ENCODE peak calls at places on chromosomes 11 and 22, in four cellular contexts. M is HepG2, Z is K562, D is GM12878. S is an unnamed sample.

GRCh38 chr11:123184531-123184930 is 10.5 kb downstream of the CLMP start:
- DNase-seq in M (no peak), Z (no peak), D (no peak), S (no peak)

GRCh38 chr11:44003736-44004451 is 43.9 kb upstream of the ACCSL start:
- DNase-seq in M (no peak), Z (no peak), D (no peak), S (no peak)

GRCh38 chr11:6385046-6385777 is 5.1 kb upstream of the SMPD1 start:
- DNase-seq in M (no peak), Z (no peak), D (no peak), S (peak; percentile 49)

GRCh38 chr11:108034034-108034433 is 25.3 kb downstream of the CUL5 start:
- DNase-seq in M (no peak), Z (no peak), D (no peak), S (no peak)

GRCh38 chr22:27241430-27242110 is 560.0 kb downstream of the MN1 start:
- DNase-seq in M (no peak), Z (no peak), D (no peak), S (no peak)

GRCh38 chr22:46003271-46004091 is 26.5 kb upstream of the WNT7B start:
- DNase-seq in M (no peak), Z (no peak), D (no peak), S (no peak)

GRCh38 chr11:46248270-46249102 is 29.0 kb upstream of the CREB3L1 start:
- DNase-seq in M (peak; percentile 33), Z (peak; percentile 74), D (no peak), S (peak; percentile 89)

GRCh38 chr11:597166-597725 is 18.5 kb downstream of the IRF7 start:
- DNase-seq in M (no peak), Z (no peak), D (no peak), S (no peak)

GRCh38 chr11:80320765-80321164 is 879.9 kb upstream of the TENM4 start:
- DNase-seq in M (no peak), Z (no peak), D (no peak), S (no peak)

GRCh38 chr11:34394771-34395300 is 37.0 kb upstream of the ABTB2 start:
- DNase-seq in M (no peak), Z (no peak), D (no peak), S (peak; percentile 3)

GRCh38 chr22:32823024-32823730 is 21.7 kb downstream of the TIMP3 start:
- DNase-seq in M (peak; percentile 62), Z (peak; percentile 48), D (no peak), S (no peak)

GRCh38 chr11:27447288-27447914 is 25.2 kb downstream of the LGR4 start:
- DNase-seq in M (no peak), Z (no peak), D (no peak), S (no peak)

GRCh38 chr22:23079240-23079768 is 9.0 kb downstream of the GNAZ start:
- DNase-seq in M (peak; percentile 86), Z (peak; percentile 57), D (no peak), S (no peak)

GRCh38 chr22:25746012-25746373 is 4.0 kb downstream of the MYO18B start:
- DNase-seq in M (no peak), Z (no peak), D (no peak), S (no peak)

GRCh38 chr11:70193411-70194292 is 9.4 kb upstream of the FADD start:
- DNase-seq in M (no peak), Z (no peak), D (no peak), S (no peak)

GRCh38 chr11:118084247-118084646 is 2.5 kb downstream of the SMIM35 start:
- DNase-seq in M (peak; percentile 32), Z (no peak), D (peak; percentile 4), S (no peak)

GRCh38 chr11:120178441-120179070 is 32.3 kb upstream of the OAF start:
- DNase-seq in M (no peak), Z (no peak), D (no peak), S (no peak)

GRCh38 chr11:122241561-122241960 is 125.5 kb upstream of the BLID start:
- DNase-seq in M (no peak), Z (no peak), D (no peak), S (no peak)

GRCh38 chr11:78351193-78351592 is 66.4 kb downstream of the GAB2 start:
- DNase-seq in M (no peak), Z (no peak), D (no peak), S (no peak)

GRCh38 chr22:27537481-27537891 is 264.1 kb downstream of the MN1 start:
- DNase-seq in M (no peak), Z (no peak), D (no peak), S (no peak)

GRCh38 chr11:15206791-15207190 is 92.1 kb downstream of the INSC start:
- DNase-seq in M (no peak), Z (no peak), D (no peak), S (no peak)

GRCh38 chr22:27875951-27876350 is 43.1 kb downstream of the PITPNB start:
- DNase-seq in M (no peak), Z (no peak), D (no peak), S (no peak)

GRCh38 chr11:122209619-122210377 is 93.8 kb upstream of the BLID start:
- DNase-seq in M (no peak), Z (no peak), D (no peak), S (no peak)

GRCh38 chr11:46363031-46363407 is 15.8 kb downstream of the DGKZ start:
- DNase-seq in M (no peak), Z (no peak), D (no peak), S (no peak)

GRCh38 chr11:1055990-1056771 is 18.5 kb upstream of the MUC2 start:
- DNase-seq in M (no peak), Z (no peak), D (no peak), S (no peak)

GRCh38 chr11:35765211-35765610 is 102.6 kb downstream of the TRIM44 start:
- DNase-seq in M (no peak), Z (no peak), D (no peak), S (no peak)

GRCh38 chr11:86245369-86246292 is 1.1 kb downstream of the EED start:
- DNase-seq in M (peak; percentile 23), Z (peak; percentile 33), D (no peak), S (no peak)

GRCh38 chr11:10605941-10606381 is 37.5 kb upstream of the LYVE1 start:
- DNase-seq in M (peak; percentile 8), Z (no peak), D (no peak), S (peak; percentile 52)

GRCh38 chr22:32444068-32444467 is 20.2 kb downstream of the BPIFC start:
- DNase-seq in M (peak; percentile 37), Z (peak; percentile 16), D (no peak), S (no peak)

DNA sequence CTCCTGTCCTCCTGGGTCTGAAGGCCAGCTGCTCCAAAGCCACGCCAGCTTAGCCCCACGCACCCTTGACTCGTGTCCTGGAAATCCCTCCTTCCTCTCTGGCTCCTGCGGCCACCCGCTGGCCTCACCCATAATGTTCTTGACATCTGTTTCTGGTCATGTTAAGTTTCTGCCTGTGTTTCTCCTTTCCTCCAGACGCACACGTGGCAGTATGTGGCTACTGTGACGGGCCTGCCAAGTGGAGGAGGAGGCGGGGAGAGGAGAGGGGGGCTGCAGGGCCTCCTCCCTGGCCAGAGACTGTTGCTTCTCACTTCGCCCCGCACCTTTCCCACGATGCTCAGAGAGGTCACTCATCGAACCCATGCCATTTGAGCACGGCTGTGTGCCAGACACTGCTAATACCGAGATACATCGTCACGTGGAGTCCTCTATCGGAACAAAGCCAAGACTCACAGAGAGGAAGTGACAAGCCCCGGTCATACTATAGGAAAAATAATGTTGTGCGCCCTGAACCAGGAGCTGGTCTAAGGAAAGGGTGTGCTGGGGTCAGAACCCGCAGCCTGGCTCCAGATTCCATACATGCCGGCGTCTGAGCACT is 11.5 kb downstream of the C1QTNF6 start:
- DNase-seq in M (no peak), Z (peak; percentile 30), D (no peak), S (no peak)
- TF ChIP-seq ZNF274 in M (no peak), Z (no peak), D (no peak), S (no peak)

GRCh38 chr11:61954106-61955030 is 4.2 kb downstream of the BEST1 start:
- DNase-seq in M (no peak), Z (peak; percentile 59), D (no peak), S (no peak)

GRCh38 chr11:61956191-61957027 is 6.3 kb downstream of the BEST1 start:
- DNase-seq in M (no peak), Z (no peak), D (no peak), S (no peak)

GRCh38 chr11:61957028-61957770 is 7.0 kb downstream of the BEST1 start:
- DNase-seq in M (no peak), Z (no peak), D (no peak), S (no peak)

GRCh38 chr11:61955031-61955415 is 4.9 kb downstream of the BEST1 start:
- DNase-seq in M (peak; percentile 59), Z (peak; percentile 21), D (no peak), S (no peak)

DNA sequence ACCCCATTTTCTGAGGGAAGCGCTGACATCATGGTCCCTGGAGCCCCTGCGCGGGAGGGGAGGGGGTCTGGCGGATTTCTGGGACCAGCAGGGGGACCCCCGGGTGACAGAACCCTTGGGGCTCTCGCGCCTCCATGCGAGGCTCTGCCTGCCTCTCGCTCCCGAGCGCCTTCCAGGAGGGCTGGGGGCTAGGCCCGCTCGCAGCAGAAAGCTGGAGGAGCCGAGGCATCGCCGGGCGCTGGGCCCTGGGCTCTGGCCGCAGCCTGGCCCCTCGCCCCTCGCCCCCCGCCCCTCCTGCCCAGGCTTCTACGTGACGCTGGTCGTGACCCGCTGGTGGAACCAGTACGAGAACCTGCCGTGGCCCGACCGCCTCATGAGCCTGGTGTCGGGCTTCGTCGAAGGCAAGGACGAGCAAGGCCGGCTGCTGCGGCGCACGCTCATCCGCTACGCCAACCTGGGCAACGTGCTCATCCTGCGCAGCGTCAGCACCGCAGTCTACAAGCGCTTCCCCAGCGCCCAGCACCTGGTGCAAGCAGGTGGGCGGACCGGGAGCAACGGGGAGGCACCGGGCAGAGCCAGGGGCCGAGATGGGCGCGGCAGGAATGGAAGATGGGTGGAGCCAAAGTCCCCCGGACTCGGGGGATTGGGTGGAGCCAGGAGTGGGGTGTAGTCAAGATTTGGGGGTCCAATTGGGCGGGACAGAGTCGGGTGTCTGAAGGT is 5.4 kb downstream of the BEST1 start:
- DNase-seq in M (no peak), Z (peak; percentile 31), D (no peak), S (no peak)
- TF ChIP-seq YY1 in M (no peak), Z (no peak), D (no peak), S (no peak)

GRCh38 chr11:102223859-102224258 is 93.4 kb upstream of the BIRC3 start:
- DNase-seq in M (no peak), Z (no peak), D (no peak), S (no peak)

GRCh38 chr11:102226702-102227101 is 90.6 kb upstream of the BIRC3 start:
- DNase-seq in M (no peak), Z (no peak), D (no peak), S (no peak)

GRCh38 chr11:102216433-102217163 is 100.7 kb upstream of the BIRC3 start:
- DNase-seq in M (no peak), Z (no peak), D (no peak), S (no peak)

GRCh38 chr11:102225689-102226562 is 91.4 kb upstream of the BIRC3 start:
- DNase-seq in M (peak; percentile 28), Z (no peak), D (no peak), S (no peak)

GRCh38 chr11:102220728-102221467 is 96.4 kb upstream of the BIRC3 start:
- DNase-seq in M (no peak), Z (no peak), D (no peak), S (no peak)
- H3K4me1 ChIP-seq in M (peaks cover 26% of the 10 kb centered on the region), Z (no peaks in the 10 kb centered on the region), D (no peaks in the 10 kb centered on the region), S (no peaks in the 10 kb centered on the region)

GRCh38 chr11:73281201-73281741 is 9.1 kb downstream of the P2RY6 start:
- DNase-seq in M (no peak), Z (no peak), D (no peak), S (no peak)

GRCh38 chr11:73280606-73281005 is 8.5 kb downstream of the P2RY6 start:
- DNase-seq in M (no peak), Z (no peak), D (no peak), S (no peak)

GRCh38 chr11:73274722-73275380 is 2.7 kb downstream of the P2RY6 start:
- DNase-seq in M (no peak), Z (no peak), D (no peak), S (no peak)

GRCh38 chr11:73275381-73275750 is 3.2 kb downstream of the P2RY6 start:
- DNase-seq in M (no peak), Z (no peak), D (no peak), S (no peak)

GRCh38 chr11:73277467-73277866 is 5.3 kb downstream of the P2RY6 start:
- DNase-seq in M (no peak), Z (no peak), D (no peak), S (no peak)
- TF ChIP-seq ZNF274 in M (no peak), Z (no peak), D (no peak), S (no peak)

S was measured in NT2/D1.